ENCODE peak calls at places on chromosomes 6 and 20, in eight cellular contexts. O is RPMI7951; H is foreskin keratinocyte; X is GOT3; Z is stimulated activated CD4-positive, alpha-beta T cell treated with anti-CD3 and anti-CD28 coated beads, Interleukin-15, amount 100 ng/mL, for 1 hour; N is stimulated activated CD8-positive, alpha-beta memory T cell treated with anti-CD3 and anti-CD28 coated beads, Interleukin-12 subunit alpha, Interleukin-12 subunit beta, amount 100 ng/mL, for 4 hours; Y is NCI-H1417; W is right cardiac atrium. L is an unnamed sample.
A peak's percentile ranks its signal among the peaks of the same experiment; 100 is the strongest.

GRCh38 chr6:70657706-70658105 is 10.0 kb upstream of the SMAP1 start:
- DNase-seq in O (no peak), N (no peak), W (no peak), Y (no peak), H (no peak), X (no peak), Z (no peak), L (no peak)

GRCh38 chr6:151096691-151097090 is 143.1 kb upstream of the AKAP12 start:
- DNase-seq in O (peak; percentile 31), Y (no peak), X (no peak), W (no peak), N (no peak), H (no peak), Z (no peak), L (peak; percentile 24)

GRCh38 chr20:2330090-2330695 is 34.4 kb downstream of the TGM3 start:
- DNase-seq in X (no peak), Y (peak; percentile 83), N (no peak), O (no peak), Z (no peak), H (no peak), W (no peak), L (no peak)

GRCh38 chr20:43983359-43983758 is 68.7 kb downstream of the TOX2 start:
- DNase-seq in Y (no peak), X (no peak), N (no peak), O (no peak), W (no peak), H (no peak), Z (peak; percentile 16), L (peak; percentile 32)

GRCh38 chr6:1286972-1287600 is 24.8 kb upstream of the FOXQ1 start:
- DNase-seq in Y (no peak), N (no peak), W (no peak), O (peak; percentile 71), X (no peak), Z (no peak), H (peak; percentile 99), L (peak; percentile 95)

GRCh38 chr6:116291701-116292396 is 12.1 kb upstream of the TSPYL1 start:
- DNase-seq in H (no peak), N (no peak), O (no peak), Y (no peak), X (no peak), W (no peak), Z (no peak), L (no peak)

GRCh38 chr20:55038684-55039083 is 563.3 kb downstream of the DOK5 start:
- DNase-seq in N (no peak), X (no peak), Z (no peak), O (no peak), W (no peak), Y (no peak), H (no peak), L (no peak)

GRCh38 chr6:138724015-138724414 is 49.6 kb upstream of the CCDC28A start:
- DNase-seq in Z (no peak), Y (no peak), H (no peak), N (no peak), O (peak; percentile 79), X (no peak), W (no peak), L (peak; percentile 33)

GRCh38 chr6:114000066-114000465 is 29.1 kb upstream of the HDAC2 start:
- DNase-seq in N (no peak), Y (no peak), Z (no peak), X (no peak), O (peak; percentile 37), H (no peak), W (no peak), L (peak; percentile 74)

GRCh38 chr6:149079911-149080501 is 237.5 kb upstream of the TAB2 start:
- DNase-seq in Y (no peak), Z (no peak), X (no peak), N (no peak), H (peak; percentile 49), W (peak; percentile 71), O (peak; percentile 24), L (peak; percentile 23)

GRCh38 chr20:62900052-62900691 is 26.1 kb downstream of the DIDO1 start:
- DNase-seq in Z (peak; percentile 62), Y (peak; percentile 74), N (peak; percentile 48), H (no peak), W (peak; percentile 72), X (no peak), O (peak; percentile 64), L (peak; percentile 80)

GRCh38 chr6:71446084-71446869 is 157.7 kb downstream of the OGFRL1 start:
- DNase-seq in Y (no peak), Z (no peak), N (no peak), H (no peak), O (peak; percentile 39), W (no peak), X (no peak), L (no peak)

GRCh38 chr6:155212616-155213380 is 51.0 kb upstream of the CLDN20 start:
- DNase-seq in W (no peak), Y (no peak), O (no peak), X (no peak), H (peak; percentile 50), Z (no peak), N (no peak), L (no peak)

GRCh38 chr6:66771626-66772025 is 1064.6 kb upstream of the EYS start:
- DNase-seq in X (no peak), N (no peak), Y (no peak), Z (no peak), H (peak; percentile 34), W (no peak), O (no peak), L (no peak)

GRCh38 chr6:167268683-167269280 is 22.3 kb upstream of the UNC93A start:
- DNase-seq in Z (no peak), X (no peak), W (no peak), O (no peak), H (no peak), N (no peak), Y (no peak), L (no peak)

GRCh38 chr6:56040271-56040670 is 164.9 kb upstream of the BMP5 start:
- DNase-seq in N (no peak), W (no peak), Y (no peak), X (no peak), H (peak; percentile 24), O (peak; percentile 49), Z (no peak), L (peak; percentile 53)

L was measured in ELR.